ENCODE peak calls at places on chromosome 2, in four cellular contexts. P is neuronal stem cell, M is kidney epithelial cell, T is HuH-7.5. L is an unnamed sample.

GRCh38 chr2:26246818-26247217 is 2.1 kb downstream of the HADHB start:
- DNase-seq in T (no peak), P (no peak), M (no peak), L (no peak)

GRCh38 chr2:7525746-7526145 is 608.5 kb downstream of the RNF144A start:
- DNase-seq in T (no peak), M (no peak), P (no peak), L (no peak)

GRCh38 chr2:24994325-24994724 is 22.6 kb upstream of the DNAJC27 start:
- DNase-seq in T (no peak), P (no peak), M (no peak), L (no peak)

GRCh38 chr2:55489467-55490062 is 30.0 kb upstream of the CFAP36 start:
- DNase-seq in P (no peak), T (no peak), M (no peak), L (no peak)

GRCh38 chr2:130354135-130354420 is 1.8 kb upstream of the PTPN18 start:
- DNase-seq in M (no peak), T (no peak), P (no peak), L (no peak)

GRCh38 chr2:28617502-28618184 is 121.8 kb downstream of the PLB1 start:
- DNase-seq in T (no peak), M (no peak), P (no peak), L (no peak)

GRCh38 chr2:230258483-230258882 is 32.9 kb downstream of the SP140 start:
- DNase-seq in T (no peak), P (no peak), M (no peak), L (no peak)

GRCh38 chr2:65291221-65292094 is 63.8 kb downstream of the ACTR2 start:
- DNase-seq in P (no peak), M (no peak), T (no peak), L (no peak)

GRCh38 chr2:158459161-158460003 is 2.6 kb downstream of the PKP4 start:
- DNase-seq in M (no peak), P (no peak), T (no peak), L (no peak)

GRCh38 chr2:101341901-101342624 is 33.6 kb upstream of the RNF149 start:
- DNase-seq in M (no peak), P (peak), T (peak), L (peak)

GRCh38 chr2:84919885-84920580 is 14.6 kb downstream of the TMSB10 start:
- DNase-seq in M (peak), T (peak), P (no peak), L (peak)

GRCh38 chr2:170975943-170976270 is 46.9 kb downstream of the GORASP2 start:
- DNase-seq in P (no peak), T (no peak), M (no peak), L (no peak)

GRCh38 chr2:64273524-64274398 is 129.5 kb upstream of the PELI1 start:
- DNase-seq in M (peak), P (no peak), T (no peak), L (peak)

GRCh38 chr2:216884347-216884746 is 24.5 kb upstream of the TNP1 start:
- DNase-seq in P (no peak), T (no peak), M (no peak), L (no peak)

L was measured in kidney glomerular epithelial cell.